ENCODE peak calls at places on chromosomes 2 and 18, in nine cellular contexts. B, N, U, I, T, V, S, X and E are unnamed samples.

GRCh38 chr2:101528501-101528900 is 53.6 kb upstream of the RFX8 start:
- DNase-seq in N (no peak), I (no peak), V (no peak), B (no peak), X (no peak), S (no peak), T (no peak), U (no peak), E (no peak)

GRCh38 chr2:3143602-3144001 is 234.0 kb downstream of the EIPR1 start:
- DNase-seq in I (no peak), B (no peak), T (no peak), V (no peak), S (no peak), U (no peak), N (no peak), X (no peak), E (no peak)

GRCh38 chr2:236870401-236870800 is 215.3 kb upstream of the COPS8 start:
- DNase-seq in B (no peak), U (peak), X (no peak), T (no peak), V (no peak), N (no peak), S (no peak), I (no peak), E (no peak)

GRCh38 chr2:240947176-240947575 is 41.0 kb downstream of the CROCC2 start:
- DNase-seq in N (no peak), X (no peak), U (no peak), B (no peak), V (no peak), I (no peak), T (no peak), S (no peak), E (no peak)

GRCh38 chr2:15963977-15964670 is 23.8 kb downstream of the MYCN start:
- DNase-seq in U (no peak), V (no peak), S (no peak), X (no peak), T (no peak), I (no peak), N (no peak), B (no peak), E (no peak)

GRCh38 chr2:105454801-105455485 is 56.1 kb upstream of the FHL2 start:
- DNase-seq in V (peak), X (peak), B (peak), N (no peak), I (peak), S (peak), T (peak), U (peak), E (no peak)

GRCh38 chr2:157720504-157720903 is 91.8 kb upstream of the ACVR1C start:
- DNase-seq in U (no peak), V (no peak), T (no peak), N (no peak), S (no peak), X (no peak), I (no peak), B (no peak), E (no peak)

GRCh38 chr2:225022188-225022587 is 20.1 kb downstream of the DOCK10 start:
- DNase-seq in B (no peak), T (no peak), X (no peak), U (no peak), V (peak), I (no peak), S (no peak), N (no peak), E (no peak)

GRCh38 chr2:58291726-58292430 is 50.8 kb upstream of the FANCL start:
- DNase-seq in T (no peak), B (no peak), X (no peak), S (no peak), N (no peak), U (no peak), V (no peak), I (no peak), E (no peak)

GRCh38 chr2:212448698-212449097 is 89.9 kb downstream of the ERBB4 start:
- DNase-seq in X (no peak), T (no peak), N (no peak), B (no peak), U (no peak), V (no peak), I (no peak), S (no peak), E (no peak)

GRCh38 chr2:49858113-49858490 is 703.8 kb upstream of the FSHR start:
- DNase-seq in T (no peak), X (no peak), S (no peak), N (no peak), B (no peak), V (no peak), I (no peak), U (no peak), E (no peak)

GRCh38 chr2:158131919-158132566 is 30.4 kb downstream of the UPP2 start:
- DNase-seq in X (no peak), V (no peak), S (no peak), B (no peak), U (no peak), N (no peak), I (no peak), T (no peak), E (no peak)

GRCh38 chr18:78822886-78823285 is 156.7 kb upstream of the SALL3 start:
- DNase-seq in B (no peak), N (no peak), U (no peak), I (no peak), V (no peak), X (no peak), S (no peak), T (no peak), E (no peak)

GRCh38 chr2:227818569-227819397 is 5.1 kb downstream of the CCL20 start:
- DNase-seq in V (peak), X (no peak), I (no peak), B (no peak), T (no peak), N (no peak), U (peak), S (no peak), E (no peak)

GRCh38 chr2:47165001-47165555 is 10.0 kb upstream of the STPG4 start:
- DNase-seq in V (no peak), X (no peak), S (no peak), N (no peak), B (no peak), I (no peak), T (no peak), U (no peak), E (no peak)

GRCh38 chr2:174326880-174327558 is 7.7 kb upstream of the SP9 start:
- DNase-seq in B (no peak), S (peak), X (no peak), U (no peak), N (no peak), I (no peak), V (no peak), T (no peak), E (no peak)

GRCh38 chr18:22694954-22695353 is 238.2 kb upstream of the RBBP8 start:
- DNase-seq in V (peak), I (peak), N (no peak), S (no peak), U (peak), T (peak), X (peak), B (peak), E (no peak)

GRCh38 chr2:236215196-236215595 is 47.0 kb upstream of the GBX2 start:
- DNase-seq in V (peak), I (no peak), X (no peak), N (no peak), S (no peak), T (no peak), U (no peak), B (no peak), E (no peak)

GRCh38 chr18:26963292-26963691 is 97.8 kb upstream of the AQP4 start:
- DNase-seq in I (peak), U (peak), T (no peak), S (no peak), X (peak), V (no peak), B (no peak), N (no peak), E (no peak)
- TF ChIP-seq CTCF in I (no peak), U (no peak), T (no peak), S (no peak), X (peak), V (no peak), B (peak), N (no peak), E (no peak)

GRCh38 chr2:27135471-27135955 is 1.1 kb upstream of the PREB start:
- DNase-seq in B (no peak), U (no peak), I (no peak), V (no peak), N (no peak), X (no peak), S (no peak), T (no peak), E (no peak)

GRCh38 chr2:27133195-27133875 is 1.1 kb downstream of the PREB start:
- DNase-seq in B (no peak), N (no peak), V (no peak), U (no peak), S (no peak), X (no peak), T (peak), I (no peak), E (no peak)

GRCh38 chr2:27134781-27135470 is 490 bp upstream of the PREB start:
- DNase-seq in B (no peak), U (no peak), N (no peak), V (no peak), I (no peak), X (no peak), T (no peak), S (no peak), E (no peak)

GRCh38 chr2:27136751-27137150 is 2.3 kb upstream of the PREB start:
- DNase-seq in S (no peak), V (no peak), B (no peak), U (no peak), I (no peak), X (no peak), N (no peak), T (no peak), E (no peak)

GRCh38 chr2:27133905-27134780 is at the start of gene PREB:
- DNase-seq in X (peak), U (peak), N (peak), B (peak), I (peak), T (peak), S (peak), V (peak), E (peak)
- TF ChIP-seq CTCF in X (peak), U (peak), N (no peak), B (peak), I (peak), T (peak), S (no peak), V (no peak), E (peak)

GRCh38 chr2:232367591-232368233 is 10.8 kb upstream of the ALPP start:
- DNase-seq in T (no peak), I (no peak), S (peak), B (no peak), U (no peak), V (no peak), X (no peak), N (no peak), E (no peak)
- TF ChIP-seq CTCF in T (no peak), I (no peak), S (peak), B (peak), U (peak), V (no peak), X (peak), N (no peak), E (no peak)

GRCh38 chr2:200421270-200421669 is 88.6 kb downstream of the KCTD18 start:
- DNase-seq in V (no peak), S (no peak), X (no peak), T (no peak), U (no peak), N (no peak), B (no peak), I (no peak), E (no peak)
- TF ChIP-seq CTCF in V (no peak), S (no peak), X (no peak), T (no peak), U (no peak), N (no peak), B (no peak), I (no peak), E (no peak)

GRCh38 chr18:43563780-43564179 is 286.5 kb upstream of the SYT4 start:
- DNase-seq in V (peak), U (peak), T (no peak), X (peak), N (no peak), I (peak), B (peak), S (no peak), E (no peak)
- TF ChIP-seq CTCF in V (peak), U (peak), T (no peak), X (peak), N (no peak), I (peak), B (peak), S (peak), E (peak)

GRCh38 chr2:230807686-230808085 is 57.1 kb upstream of the ITM2C start:
- DNase-seq in T (no peak), I (no peak), S (no peak), U (no peak), B (no peak), N (no peak), X (no peak), V (no peak), E (no peak)

GRCh38 chr2:230811508-230811907 is 53.2 kb upstream of the ITM2C start:
- DNase-seq in B (peak), T (no peak), N (no peak), U (peak), S (no peak), I (peak), V (no peak), X (peak), E (no peak)

GRCh38 chr2:230809015-230809414 is 55.7 kb upstream of the ITM2C start:
- DNase-seq in S (no peak), X (no peak), T (no peak), B (no peak), U (no peak), N (no peak), V (no peak), I (no peak), E (no peak)

GRCh38 chr2:230812041-230812440 is 52.7 kb upstream of the ITM2C start:
- DNase-seq in U (no peak), N (no peak), B (no peak), V (no peak), X (no peak), T (no peak), S (no peak), I (no peak), E (no peak)

GRCh38 chr2:230809677-230810251 is 55.0 kb upstream of the ITM2C start:
- DNase-seq in I (no peak), X (no peak), S (no peak), N (no peak), B (no peak), V (no peak), T (no peak), U (no peak), E (no peak)
- TF ChIP-seq CTCF in I (no peak), X (peak), S (peak), N (no peak), B (peak), V (no peak), T (no peak), U (peak), E (no peak)

DNA sequence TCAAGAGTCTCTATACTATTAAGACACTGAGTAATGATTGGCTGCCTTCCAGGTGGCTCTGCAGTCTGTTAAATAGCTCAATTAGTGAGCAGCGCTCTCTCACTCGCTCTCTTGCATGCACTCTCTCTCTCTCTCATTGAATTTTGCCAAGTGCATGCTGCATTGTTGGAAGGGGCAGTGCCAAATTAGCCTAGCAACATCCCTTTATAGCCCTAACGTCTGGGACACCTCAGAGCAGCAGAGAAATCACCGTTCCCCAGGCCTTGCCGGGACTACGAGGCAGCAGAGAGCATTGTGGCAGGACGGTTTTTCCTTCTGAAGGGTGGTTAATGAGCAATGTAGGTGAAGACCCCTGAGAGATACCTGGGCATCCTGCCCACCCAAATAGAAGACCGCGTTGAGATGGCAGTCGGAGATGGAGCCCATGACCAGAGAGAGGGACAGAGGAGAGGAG is 447.6 kb upstream of the POU3F3 start:
- DNase-seq in I (no peak), N (no peak), B (no peak), T (no peak), S (no peak), U (no peak), V (no peak), X (peak), E (no peak)
- TF ChIP-seq CTCF in I (no peak), N (no peak), B (no peak), T (no peak), S (no peak), U (no peak), V (no peak), X (no peak), E (no peak)

GRCh38 chr2:17574406-17575073 is 34.0 kb downstream of the VSNL1 start:
- DNase-seq in U (no peak), T (no peak), V (no peak), X (no peak), I (no peak), B (no peak), S (no peak), N (no peak), E (no peak)

GRCh38 chr2:17576802-17577201 is 36.3 kb downstream of the VSNL1 start:
- DNase-seq in U (no peak), X (no peak), B (no peak), V (no peak), N (no peak), T (no peak), S (no peak), I (no peak), E (no peak)

GRCh38 chr2:17573806-17574175 is 33.3 kb downstream of the VSNL1 start:
- DNase-seq in S (no peak), V (no peak), N (no peak), T (no peak), X (no peak), B (no peak), U (no peak), I (no peak), E (no peak)

GRCh38 chr2:17571681-17572080 is 31.2 kb downstream of the VSNL1 start:
- DNase-seq in X (peak), N (no peak), I (no peak), B (no peak), S (no peak), T (no peak), V (no peak), U (no peak), E (no peak)

GRCh38 chr2:17573085-17573805 is 32.7 kb downstream of the VSNL1 start:
- DNase-seq in U (no peak), S (no peak), V (no peak), X (peak), I (peak), N (no peak), T (no peak), B (no peak), E (no peak)
- TF ChIP-seq CTCF in U (peak), S (no peak), V (no peak), X (peak), I (no peak), N (no peak), T (no peak), B (no peak), E (no peak)

GRCh38 chr2:189350515-189351209 is 90.6 kb upstream of the WDR75 start:
- DNase-seq in B (peak), T (no peak), X (peak), S (no peak), U (peak), V (no peak), N (no peak), I (peak), E (no peak)

GRCh38 chr2:189348369-189348768 is 92.9 kb upstream of the WDR75 start:
- DNase-seq in S (no peak), V (no peak), T (no peak), X (peak), I (peak), B (no peak), U (no peak), N (no peak), E (no peak)

GRCh38 chr2:189344036-189344435 is 97.2 kb upstream of the WDR75 start:
- DNase-seq in T (no peak), U (no peak), S (no peak), X (no peak), V (no peak), B (no peak), N (no peak), I (no peak), E (no peak)

DNA sequence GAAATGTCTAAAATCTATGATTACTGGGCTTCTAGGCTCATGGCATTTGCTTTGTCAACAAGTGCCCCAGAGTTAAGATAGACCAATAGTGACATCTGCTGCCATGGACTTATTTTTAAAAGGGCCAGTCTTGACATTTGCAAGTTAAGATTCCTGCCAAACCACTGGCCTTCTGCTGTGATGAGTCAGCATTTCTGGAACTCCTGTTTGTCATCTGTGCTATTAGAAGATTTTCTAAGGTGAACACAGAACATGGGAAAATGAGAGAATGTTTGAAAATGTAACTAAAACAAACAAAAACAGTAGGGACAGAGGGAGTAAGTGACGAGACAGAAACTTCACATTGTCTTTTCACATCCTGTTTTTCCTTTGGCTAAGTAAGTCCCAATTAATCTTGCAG is 93.7 kb upstream of the WDR75 start:
- DNase-seq in X (peak), U (peak), I (peak), V (peak), T (peak), N (no peak), S (no peak), B (peak), E (peak)
- TF ChIP-seq CTCF in X (peak), U (peak), I (peak), V (no peak), T (no peak), N (peak), S (no peak), B (peak), E (peak)